ENCODE peak calls at places on chromosomes 4 and X, in five cellular contexts. One of them, this sample, is unnamed.

GRCh38 chr4:46266106-46266505 is 123.8 kb downstream of the GABRA2 start:
- DNase-seq in stimulated activated naive CD4-positive, alpha-beta T cell: no peak
- DNase-seq in HepG2: no peak
- DNase-seq in NCI-H1436: no peak
- DNase-seq in naive thymus-derived CD8-positive, alpha-beta T cell: no peak
- DNase-seq in this sample: no peak

GRCh38 chr4:55256787-55257186 is 89.3 kb upstream of the SRD5A3 start:
- DNase-seq in stimulated activated naive CD4-positive, alpha-beta T cell: no peak
- DNase-seq in HepG2: no peak
- DNase-seq in NCI-H1436: no peak
- DNase-seq in naive thymus-derived CD8-positive, alpha-beta T cell: no peak
- DNase-seq in this sample: no peak

GRCh38 chr4:51906167-51906647 is 63.3 kb downstream of the DCUN1D4 start:
- DNase-seq in stimulated activated naive CD4-positive, alpha-beta T cell: no peak
- DNase-seq in HepG2: no peak
- DNase-seq in NCI-H1436: no peak
- DNase-seq in naive thymus-derived CD8-positive, alpha-beta T cell: no peak
- DNase-seq in this sample: peak; percentile 18

GRCh38 chrX:103211012-103211715 is 3.7 kb upstream of the BEX4 start:
- DNase-seq in stimulated activated naive CD4-positive, alpha-beta T cell: peak; percentile 28
- DNase-seq in HepG2: peak; percentile 25
- DNase-seq in NCI-H1436: peak; percentile 31
- DNase-seq in naive thymus-derived CD8-positive, alpha-beta T cell: peak; percentile 8
- DNase-seq in this sample: no peak

GRCh38 chr4:36051634-36052033 is 192.7 kb downstream of the ARAP2 start:
- DNase-seq in stimulated activated naive CD4-positive, alpha-beta T cell: no peak
- DNase-seq in HepG2: no peak
- DNase-seq in NCI-H1436: no peak
- DNase-seq in naive thymus-derived CD8-positive, alpha-beta T cell: no peak
- DNase-seq in this sample: no peak

GRCh38 chrX:6292599-6292998 is 63.9 kb upstream of the NLGN4X start:
- DNase-seq in stimulated activated naive CD4-positive, alpha-beta T cell: no peak
- DNase-seq in HepG2: no peak
- DNase-seq in NCI-H1436: no peak
- DNase-seq in naive thymus-derived CD8-positive, alpha-beta T cell: no peak
- DNase-seq in this sample: no peak

GRCh38 chrX:43676960-43677582 is 21.0 kb downstream of the MAOA start:
- DNase-seq in stimulated activated naive CD4-positive, alpha-beta T cell: no peak
- DNase-seq in HepG2: peak; percentile 77
- DNase-seq in NCI-H1436: no peak
- DNase-seq in naive thymus-derived CD8-positive, alpha-beta T cell: no peak
- DNase-seq in this sample: no peak

GRCh38 chr4:6769138-6769983 is 13.2 kb upstream of the KIAA0232 start:
- DNase-seq in stimulated activated naive CD4-positive, alpha-beta T cell: no peak
- DNase-seq in HepG2: no peak
- DNase-seq in NCI-H1436: no peak
- DNase-seq in naive thymus-derived CD8-positive, alpha-beta T cell: no peak
- DNase-seq in this sample: no peak

GRCh38 chr4:25313194-25313895 is 771 bp downstream of the ZCCHC4 start:
- DNase-seq in stimulated activated naive CD4-positive, alpha-beta T cell: no peak
- DNase-seq in HepG2: peak; percentile 25
- DNase-seq in NCI-H1436: no peak
- DNase-seq in naive thymus-derived CD8-positive, alpha-beta T cell: no peak
- DNase-seq in this sample: no peak

GRCh38 chrX:133657455-133657854 is 242.2 kb upstream of the GPC4 start:
- DNase-seq in stimulated activated naive CD4-positive, alpha-beta T cell: no peak
- DNase-seq in HepG2: no peak
- DNase-seq in NCI-H1436: no peak
- DNase-seq in naive thymus-derived CD8-positive, alpha-beta T cell: no peak
- DNase-seq in this sample: no peak

This sample was measured in NCI-H774.